ENCODE peak calls at places on chromosomes 2 and 18, in seven cellular contexts. C is tibial nerve, D is transverse colon, Z is ovary, S is sigmoid colon, W is SK-N-SH, X is GM12878. I is an unnamed sample. For H3K27me3, the result is how much of the 10 kb centered on the place peaks cover.

GRCh38 chr2:44941551-44942234 is at the start of gene SIX3:
- DNase-seq in C (no peak), D (peak), Z (no peak), S (no peak), W (peak), X (no peak), I (no peak)

GRCh38 chr18:76686737-76687231 is 135.6 kb upstream of the ZNF236 start:
- DNase-seq in C (peak), D (peak), Z (peak), S (peak), W (peak), X (peak), I (peak)

GRCh38 chr2:165601866-165602636 is 132.6 kb downstream of the CSRNP3 start:
- DNase-seq in C (no peak), D (no peak), Z (no peak), S (no peak), W (no peak), X (no peak), I (no peak)

GRCh38 chr2:117470311-117471095 is 344.0 kb upstream of the DDX18 start:
- DNase-seq in C (no peak), D (peak), Z (no peak), S (no peak), W (peak), X (no peak), I (peak)

GRCh38 chr18:28236487-28236886 is 59.6 kb upstream of the CDH2 start:
- DNase-seq in C (no peak), D (no peak), Z (no peak), S (no peak), W (no peak), X (no peak), I (no peak)

GRCh38 chr18:78804206-78805030 is 175.2 kb upstream of the SALL3 start:
- DNase-seq in C (no peak), D (no peak), Z (no peak), S (peak), W (no peak), X (no peak), I (no peak)

GRCh38 chr2:187655001-187655400 is 100.8 kb upstream of the TFPI start:
- DNase-seq in C (no peak), D (no peak), Z (no peak), S (no peak), W (no peak), X (no peak), I (no peak)

GRCh38 chr2:184596819-184597411 is 1.4 kb upstream of the ZNF804A start:
- DNase-seq in C (no peak), D (no peak), Z (no peak), S (no peak), W (no peak), X (no peak), I (no peak)

GRCh38 chr2:218780026-218780425 is 1.9 kb upstream of the CYP27A1 start:
- DNase-seq in C (no peak), D (no peak), Z (no peak), S (no peak), W (no peak), X (no peak), I (no peak)

GRCh38 chr2:239313776-239314175 is 87.0 kb downstream of the HDAC4 start:
- DNase-seq in C (no peak), D (no peak), Z (peak), S (peak), W (no peak), X (no peak), I (peak)

GRCh38 chr2:176879596-176879995 is 333.0 kb upstream of the HNRNPA3 start:
- DNase-seq in C (no peak), D (no peak), Z (no peak), S (no peak), W (no peak), X (no peak), I (no peak)

GRCh38 chr18:7902399-7902839 is 335.3 kb downstream of the PTPRM start:
- DNase-seq in C (no peak), D (peak), Z (peak), S (peak), W (no peak), X (no peak), I (no peak)

GRCh38 chr2:195447353-195447975 is 209.6 kb upstream of the SLC39A10 start:
- DNase-seq in C (no peak), D (peak), Z (no peak), S (no peak), W (no peak), X (no peak), I (no peak)

GRCh38 chr2:96098900-96099590 is 17.3 kb downstream of the ADRA2B start:
- DNase-seq in C (no peak), D (peak), Z (peak), S (peak), W (no peak), X (no peak), I (peak)

GRCh38 chr18:47968721-47969120 is 38.3 kb upstream of the SMAD2 start:
- DNase-seq in C (no peak), D (no peak), Z (no peak), S (no peak), W (no peak), X (no peak), I (no peak)

GRCh38 chr18:6004683-6005082 is 109.4 kb upstream of the TMEM200C start:
- DNase-seq in C (no peak), D (no peak), Z (no peak), S (no peak), W (no peak), X (peak), I (no peak)

GRCh38 chr2:108589786-108590185 is 55.5 kb downstream of the LIMS1 start:
- DNase-seq in C (no peak), D (no peak), Z (no peak), S (no peak), W (no peak), X (no peak), I (no peak)

GRCh38 chr2:10985260-10985659 is 73.5 kb downstream of the KCNF1 start:
- DNase-seq in C (no peak), D (no peak), Z (no peak), S (no peak), W (no peak), X (no peak), I (no peak)

GRCh38 chr2:47023332-47023731 is 107.7 kb upstream of the MCFD2 start:
- DNase-seq in C (no peak), D (no peak), Z (no peak), S (no peak), W (no peak), X (no peak), I (no peak)

GRCh38 chr2:239920616-239921365 is 104.4 kb downstream of the NDUFA10 start:
- DNase-seq in C (no peak), D (no peak), Z (no peak), S (no peak), W (no peak), X (no peak), I (peak)

GRCh38 chr2:45709137-45709536 is 57.7 kb downstream of the PRKCE start:
- DNase-seq in C (no peak), D (no peak), Z (no peak), S (no peak), W (no peak), X (no peak), I (no peak)

GRCh38 chr2:121505005-121505404 is 25.7 kb upstream of the RNU4ATAC start:
- DNase-seq in C (no peak), D (no peak), Z (no peak), S (no peak), W (no peak), X (no peak), I (no peak)

GRCh38 chr2:53672881-53673522 is 94.6 kb upstream of the CHAC2 start:
- DNase-seq in C (no peak), D (no peak), Z (no peak), S (no peak), W (no peak), X (no peak), I (no peak)

GRCh38 chr2:108193251-108193650 is 46.5 kb upstream of the SULT1C3 start:
- DNase-seq in C (no peak), D (no peak), Z (no peak), S (no peak), W (no peak), X (no peak), I (no peak)

GRCh38 chr2:110677080-110677479 is 783 bp downstream of the BUB1 start:
- DNase-seq in C (no peak), D (no peak), Z (no peak), S (no peak), W (no peak), X (no peak), I (no peak)

GRCh38 chr2:213036836-213037235 is 114.6 kb downstream of the IKZF2 start:
- DNase-seq in C (no peak), D (no peak), Z (no peak), S (no peak), W (no peak), X (no peak), I (no peak)

GRCh38 chr18:75041586-75041985 is 167.4 kb downstream of the PTGR3 start:
- DNase-seq in C (no peak), D (no peak), Z (no peak), S (no peak), W (no peak), X (no peak), I (no peak)

GRCh38 chr18:46722051-46722450 is 34.8 kb downstream of the ST8SIA5 start:
- DNase-seq in C (no peak), D (no peak), Z (no peak), S (no peak), W (no peak), X (no peak), I (no peak)

GRCh38 chr2:101151141-101151858 is at the start of gene TBC1D8:
- DNase-seq in C (peak), D (peak), Z (peak), S (peak), W (peak), X (no peak), I (peak)

GRCh38 chr2:121134728-121135127 is 150.3 kb downstream of the TFCP2L1 start:
- DNase-seq in C (no peak), D (no peak), Z (no peak), S (no peak), W (no peak), X (no peak), I (no peak)

GRCh38 chr2:185208261-185208660 is 530.3 kb upstream of the FSIP2 start:
- DNase-seq in C (peak), D (peak), Z (no peak), S (no peak), W (peak), X (no peak), I (peak)

DNA sequence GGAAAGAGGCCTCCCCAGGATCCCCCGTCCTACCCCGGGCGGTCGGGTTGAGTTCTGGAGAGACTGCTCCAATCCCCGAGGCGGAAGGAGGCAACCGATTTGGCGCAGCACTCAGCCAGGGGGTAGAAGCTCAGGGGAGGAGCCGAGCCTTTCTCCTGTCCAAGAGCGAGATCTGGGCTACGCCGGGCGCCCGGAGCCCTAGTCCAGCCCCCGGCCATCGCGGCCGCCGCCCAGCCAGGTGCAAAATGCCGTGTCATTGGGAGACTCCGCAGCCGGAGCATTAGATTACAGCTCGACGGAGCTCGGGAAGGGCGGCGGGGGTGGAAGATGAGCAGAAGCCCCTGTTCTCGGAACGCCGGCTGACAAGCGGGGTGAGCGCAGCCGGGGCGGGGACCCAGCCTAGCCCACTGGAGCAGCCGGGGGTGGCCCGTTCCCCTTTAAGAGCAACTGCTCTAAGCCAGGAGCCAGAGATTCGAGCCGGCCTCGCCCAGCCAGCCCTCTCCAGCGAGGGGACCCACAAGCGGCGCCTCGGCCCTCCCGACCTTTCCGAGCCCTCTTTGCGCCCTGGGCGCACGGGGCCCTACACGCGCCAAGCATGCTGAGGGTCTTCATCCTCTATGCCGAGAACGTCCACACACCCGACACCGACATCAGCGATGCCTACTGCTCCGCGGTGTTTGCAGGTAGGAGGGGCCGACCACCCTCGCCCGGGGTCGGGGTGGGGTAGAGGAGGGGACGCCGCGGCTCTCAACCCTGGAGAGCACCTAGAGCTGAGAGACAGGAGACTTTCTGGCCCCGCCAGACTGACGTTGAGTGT is at the start of gene DYSF:
- DNase-seq in C (no peak), D (peak), Z (no peak), S (peak), W (peak), X (no peak), I (peak)
- TF ChIP-seq EP300 in C (no peak), D (no peak), Z (no peak), S (no peak), W (no peak), X (no peak), I (no peak)

GRCh38 chr2:20585710-20586378 is 65.1 kb downstream of the HS1BP3 start:
- DNase-seq in C (no peak), D (no peak), Z (peak), S (peak), W (no peak), X (no peak), I (no peak)

GRCh38 chr2:20585351-20585709 is 65.6 kb downstream of the HS1BP3 start:
- DNase-seq in C (no peak), D (no peak), Z (no peak), S (no peak), W (no peak), X (no peak), I (no peak)

GRCh38 chr2:20584637-20585321 is 66.1 kb downstream of the HS1BP3 start:
- DNase-seq in C (no peak), D (peak), Z (peak), S (peak), W (no peak), X (no peak), I (peak)

GRCh38 chr2:20584045-20584636 is 66.8 kb downstream of the HS1BP3 start:
- DNase-seq in C (no peak), D (no peak), Z (peak), S (no peak), W (no peak), X (no peak), I (no peak)

GRCh38 chr2:20586379-20586715 is 64.6 kb downstream of the HS1BP3 start:
- DNase-seq in C (no peak), D (no peak), Z (no peak), S (peak), W (no peak), X (no peak), I (no peak)
- H3K27ac ChIP-seq in C (peak), D (peak), Z (no peak), S (no peak), W (no peak), X (no peak), I (peak)

DNA sequence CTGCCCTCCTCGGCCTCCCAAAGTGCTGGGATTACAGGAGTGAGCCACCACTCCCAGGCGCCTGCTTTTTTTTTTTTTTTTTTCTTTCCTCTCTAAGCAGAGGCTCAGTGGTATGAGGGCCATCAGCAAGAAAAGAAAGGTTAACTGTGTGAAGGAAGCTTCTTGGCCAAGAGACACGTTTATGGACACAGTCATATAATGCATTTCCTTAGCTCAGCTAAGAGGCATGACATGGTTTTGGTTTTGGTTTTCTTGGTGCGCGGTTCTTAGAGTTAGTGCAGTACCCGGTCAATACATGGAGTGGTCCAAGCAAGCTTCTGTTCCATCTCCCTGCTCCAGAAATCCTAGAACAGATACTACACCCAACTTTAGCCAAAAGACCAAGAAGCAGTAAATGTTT is 42.6 kb downstream of the RALBP1 start:
- DNase-seq in C (no peak), D (no peak), Z (no peak), S (no peak), W (no peak), X (no peak), I (no peak)
- H3K27me3 ChIP-seq in C (under half), D (under half), Z (under half), S (under half), W (under half), X (under half), I (under half)

DNA sequence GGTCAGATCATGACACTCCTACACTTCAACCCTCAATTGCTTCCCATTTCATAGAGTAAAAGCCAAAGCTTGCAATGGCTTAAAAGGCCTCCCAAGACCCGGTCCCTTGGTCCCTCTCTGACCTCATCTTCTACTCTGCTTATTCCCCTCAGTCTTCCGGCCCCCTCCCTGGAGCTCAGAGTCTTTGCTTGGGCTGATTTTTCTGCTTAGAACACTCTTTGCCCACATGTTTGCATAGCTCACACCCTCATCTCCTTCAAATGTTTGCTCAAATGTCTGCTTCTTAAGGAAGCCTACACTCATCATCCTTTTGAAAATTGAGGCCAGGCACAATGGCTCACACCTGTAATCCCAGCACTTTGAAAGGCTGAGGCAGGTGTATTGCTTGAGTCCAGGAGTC is 65.6 kb upstream of the CAPN13 start:
- DNase-seq in C (no peak), D (no peak), Z (no peak), S (no peak), W (no peak), X (no peak), I (no peak)
- TF ChIP-seq EP300 in C (no peak), D (no peak), Z (no peak), S (no peak), W (no peak), X (no peak), I (no peak)

GRCh38 chr2:231606941-231607340 is 14.3 kb downstream of the TEX44 start:
- DNase-seq in C (no peak), D (no peak), Z (no peak), S (no peak), W (no peak), X (no peak), I (no peak)
- H3K27ac ChIP-seq in C (peak), D (peak), Z (no peak), S (peak), W (no peak), X (no peak), I (peak)

GRCh38 chr2:149332364-149332763 is 2.0 kb downstream of the LYPD6 start:
- DNase-seq in C (no peak), D (no peak), Z (no peak), S (no peak), W (no peak), X (no peak), I (no peak)

GRCh38 chr2:149329470-149330126 is 789 bp upstream of the LYPD6 start:
- DNase-seq in C (peak), D (peak), Z (peak), S (peak), W (peak), X (no peak), I (peak)

GRCh38 chr2:149331023-149331400 is 625 bp downstream of the LYPD6 start:
- DNase-seq in C (no peak), D (no peak), Z (no peak), S (no peak), W (no peak), X (no peak), I (no peak)

GRCh38 chr2:149330127-149331022 is at the start of gene LYPD6:
- DNase-seq in C (peak), D (peak), Z (peak), S (peak), W (peak), X (no peak), I (peak)

DNA sequence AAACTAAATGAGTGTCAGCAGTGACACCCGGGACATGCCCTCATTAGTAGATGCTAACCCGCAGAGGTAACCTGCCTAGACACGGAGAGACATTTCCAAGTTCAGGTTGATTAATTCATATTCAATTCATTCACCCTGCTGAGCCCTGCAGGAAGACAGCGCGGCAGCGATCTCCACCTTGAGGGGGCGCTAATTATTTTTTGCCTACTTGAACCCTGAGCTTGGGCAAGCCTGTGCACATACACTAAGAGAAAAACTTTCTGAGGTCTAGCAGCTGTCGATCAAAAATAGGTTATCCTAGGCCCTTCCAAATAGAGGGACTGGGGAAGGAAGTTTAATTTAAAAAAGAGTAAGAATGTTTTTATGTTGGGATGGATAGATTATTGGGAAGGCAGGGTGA is 1.3 kb upstream of the LYPD6 start:
- DNase-seq in C (no peak), D (no peak), Z (no peak), S (no peak), W (peak), X (no peak), I (no peak)
- H3K27me3 ChIP-seq in C (under half), D (under half), Z (under half), S (under half), W (under half), X (under half), I (under half)

DNA sequence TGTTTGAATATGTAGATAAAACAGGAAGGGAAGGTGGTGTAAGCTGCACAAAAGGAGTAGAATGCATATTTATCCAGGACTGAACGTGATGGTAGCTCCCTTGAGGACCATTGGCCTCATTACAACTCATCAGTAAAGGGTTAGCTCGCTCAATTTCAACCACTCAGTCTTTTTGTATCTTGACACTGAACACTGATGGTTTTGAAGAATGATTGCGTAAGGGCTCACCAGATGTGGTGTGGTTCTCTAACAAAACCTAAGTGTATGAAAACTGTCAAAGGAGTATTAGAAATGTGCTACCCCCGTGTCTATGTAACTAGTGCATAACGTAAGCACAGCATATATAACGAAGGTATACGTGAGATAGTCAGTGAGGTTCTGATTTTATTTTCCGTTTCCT is 272.4 kb upstream of the THSD7B start:
- DNase-seq in C (no peak), D (no peak), Z (no peak), S (no peak), W (no peak), X (no peak), I (no peak)
- TF ChIP-seq EP300 in C (no peak), D (no peak), Z (no peak), S (no peak), W (no peak), X (no peak), I (no peak)